ENCODE peak calls at places on chromosomes 7 and 10, in nine cellular contexts. X is NAMALWA; N is HFFc6; K is NCI-H1417; Z is CD4-positive, alpha-beta memory T cell; E is DMS79 treated with DMSO at 0.1 percent for 48 hours; J is stimulated activated CD8-positive, alpha-beta memory T cell treated with anti-CD3 and anti-CD28 coated beads, Interleukin-4, amount 100 ng/mL, for 1 hour; A is retina; S is neural progenitor cell. W is an unnamed sample.

GRCh38 chr7:137648166-137648565 is 198.6 kb downstream of the DGKI start:
- DNase-seq in X (no peak), N (no peak), K (no peak), Z (no peak), E (no peak), J (no peak), A (no peak), S (no peak), W (no peak)

GRCh38 chr10:111103196-111103595 is 26.4 kb downstream of the ADRA2A start:
- DNase-seq in X (no peak), N (no peak), K (no peak), Z (no peak), E (no peak), J (no peak), A (no peak), S (no peak), W (no peak)

GRCh38 chr10:116211682-116212081 is 61.3 kb downstream of the GFRA1 start:
- DNase-seq in X (no peak), N (peak; percentile 79), K (no peak), Z (no peak), E (no peak), J (no peak), A (no peak), S (no peak), W (peak; percentile 37)

GRCh38 chr7:108282427-108282996 is 152.4 kb upstream of the LAMB4 start:
- DNase-seq in X (no peak), N (no peak), K (no peak), Z (no peak), E (no peak), J (no peak), A (no peak), S (no peak), W (no peak)

GRCh38 chr10:99369551-99369950 is 40.4 kb downstream of the CNNM1 start:
- DNase-seq in X (no peak), N (peak; percentile 92), K (no peak), Z (no peak), E (no peak), J (no peak), A (no peak), S (no peak), W (peak; percentile 15)

GRCh38 chr10:122490268-122490667 is 28.9 kb downstream of the HTRA1 start:
- DNase-seq in X (no peak), N (no peak), K (no peak), Z (no peak), E (no peak), J (no peak), A (no peak), S (no peak), W (no peak)

GRCh38 chr10:95268438-95268837 is 22.4 kb downstream of the PDLIM1 start:
- DNase-seq in X (no peak), N (no peak), K (no peak), Z (no peak), E (no peak), J (no peak), A (no peak), S (peak; percentile 35), W (no peak)

GRCh38 chr7:21948364-21948763 is 2.7 kb upstream of the CDCA7L start:
- DNase-seq in X (no peak), N (no peak), K (no peak), Z (no peak), E (no peak), J (no peak), A (no peak), S (no peak), W (no peak)

GRCh38 chr7:159215053-159215452 is 70.4 kb upstream of the VIPR2 start:
- DNase-seq in X (no peak), N (no peak), K (no peak), Z (no peak), E (no peak), J (no peak), A (no peak), S (no peak), W (no peak)

GRCh38 chr7:17313175-17313574 is 14.7 kb downstream of the AHR start:
- DNase-seq in X (no peak), N (no peak), K (no peak), Z (no peak), E (no peak), J (no peak), A (no peak), S (no peak), W (no peak)

GRCh38 chr10:16779375-16779774 is 37.8 kb downstream of the RSU1 start:
- DNase-seq in X (peak; percentile 8), N (no peak), K (no peak), Z (peak; percentile 69), E (no peak), J (no peak), A (no peak), S (no peak), W (no peak)

GRCh38 chr10:61973923-61974322 is 72.4 kb downstream of the ARID5B start:
- DNase-seq in X (peak; percentile 56), N (no peak), K (no peak), Z (no peak), E (no peak), J (no peak), A (no peak), S (no peak), W (no peak)

GRCh38 chr10:132971448-132972148 is 29.2 kb upstream of the CFAP46 start:
- DNase-seq in X (no peak), N (no peak), K (no peak), Z (no peak), E (no peak), J (no peak), A (peak; percentile 42), S (no peak), W (no peak)

GRCh38 chr10:102799691-102800435 is 37.4 kb downstream of the CYP17A1 start:
- DNase-seq in X (no peak), N (no peak), K (no peak), Z (no peak), E (no peak), J (no peak), A (no peak), S (no peak), W (no peak)

GRCh38 chr7:108442039-108442568 is 14.1 kb downstream of the NRCAM start:
- DNase-seq in X (no peak), N (no peak), K (peak; percentile 78), Z (no peak), E (peak; percentile 36), J (no peak), A (no peak), S (no peak), W (peak; percentile 32)